ENCODE peak calls at places on chromosomes 7 and 10, in five cellular contexts. M, A, Y, S and O are unnamed samples.
A peak's percentile ranks its signal among the peaks of the same experiment; 100 is the strongest.

GRCh38 chr7:14973712-14974428 is 71.3 kb upstream of the DGKB start:
- DNase-seq in M (no peak), A (no peak), Y (no peak), S (no peak), O (no peak)

GRCh38 chr10:29356931-29357330 is 68.1 kb downstream of the LYZL1 start:
- DNase-seq in M (no peak), A (no peak), Y (no peak), S (no peak), O (no peak)

GRCh38 chr10:119268871-119269506 is 61.6 kb downstream of the GRK5 start:
- DNase-seq in M (no peak), A (no peak), Y (peak; percentile 45), S (no peak), O (no peak)

GRCh38 chr7:93941956-93942355 is 20.4 kb downstream of the GNG11 start:
- DNase-seq in M (no peak), A (no peak), Y (peak; percentile 73), S (no peak), O (no peak)

GRCh38 chr7:42348627-42349026 is 111.6 kb upstream of the GLI3 start:
- DNase-seq in M (no peak), A (no peak), Y (no peak), S (no peak), O (no peak)

GRCh38 chr7:137682596-137682995 is 164.2 kb downstream of the DGKI start:
- DNase-seq in M (no peak), A (no peak), Y (peak; percentile 88), S (no peak), O (no peak)

GRCh38 chr10:47451275-47451997 is 32.5 kb downstream of the ANXA8 start:
- DNase-seq in M (no peak), A (peak; percentile 47), Y (no peak), S (no peak), O (no peak)

GRCh38 chr10:93368210-93368609 is 113.9 kb downstream of the MYOF start:
- DNase-seq in M (no peak), A (no peak), Y (no peak), S (no peak), O (no peak)

GRCh38 chr10:73117976-73118743 is 7.9 kb downstream of the NUDT13 start:
- DNase-seq in M (no peak), A (no peak), Y (peak; percentile 67), S (no peak), O (no peak)

GRCh38 chr7:140403878-140404564 is at the start of gene RAB19:
- DNase-seq in M (no peak), A (no peak), Y (no peak), S (peak; percentile 83), O (no peak)

GRCh38 chr10:5043716-5044115 is 40.1 kb upstream of the AKR1C2 start:
- DNase-seq in M (no peak), A (no peak), Y (no peak), S (peak; percentile 87), O (peak; percentile 54)

GRCh38 chr10:28627102-28627501 is 50.2 kb upstream of the BAMBI start:
- DNase-seq in M (no peak), A (no peak), Y (no peak), S (no peak), O (no peak)

GRCh38 chr7:103632005-103632639 is 186.1 kb upstream of the SLC26A5 start:
- DNase-seq in M (no peak), A (no peak), Y (no peak), S (no peak), O (no peak)

GRCh38 chr10:64071218-64071617 is 550.0 kb downstream of the REEP3 start:
- DNase-seq in M (no peak), A (no peak), Y (no peak), S (no peak), O (no peak)

GRCh38 chr10:78914502-78915330 is 154.1 kb upstream of the ZMIZ1 start:
- DNase-seq in M (peak; percentile 27), A (no peak), Y (no peak), S (peak; percentile 51), O (no peak)

GRCh38 chr7:84675633-84676034 is 481.0 kb upstream of the SEMA3A start:
- DNase-seq in M (no peak), A (no peak), Y (no peak), S (no peak), O (no peak)

GRCh38 chr10:33365871-33366411 is 31.5 kb upstream of the NRP1 start:
- DNase-seq in M (no peak), A (no peak), Y (peak; percentile 98), S (peak; percentile 28), O (no peak)

GRCh38 chr10:91289295-91289694 is 68.8 kb downstream of the PCGF5 start:
- DNase-seq in M (no peak), A (no peak), Y (no peak), S (no peak), O (no peak)

GRCh38 chr10:93445097-93445960 is 36.8 kb downstream of the MYOF start:
- DNase-seq in M (peak; percentile 90), A (peak; percentile 86), Y (peak; percentile 98), S (peak; percentile 100), O (peak; percentile 85)

GRCh38 chr10:69119896-69120295 is 4.1 kb upstream of the VPS26A start:
- DNase-seq in M (no peak), A (no peak), Y (no peak), S (no peak), O (no peak)

GRCh38 chr10:6918305-6918704 is 338.2 kb upstream of the PRKCQ start:
- DNase-seq in M (no peak), A (no peak), Y (no peak), S (peak; percentile 34), O (no peak)

GRCh38 chr10:94992811-94993210 is 54.4 kb downstream of the CYP2C9 start:
- DNase-seq in M (peak; percentile 12), A (no peak), Y (no peak), S (no peak), O (no peak)

GRCh38 chr10:59809644-59809974 is 56.4 kb upstream of the MRLN start:
- DNase-seq in M (no peak), A (no peak), Y (no peak), S (no peak), O (no peak)

GRCh38 chr7:135672560-135673359 is 10.4 kb downstream of the STMP1 start:
- DNase-seq in M (no peak), A (no peak), Y (peak; percentile 84), S (peak; percentile 21), O (no peak)

GRCh38 chr7:100865372-100865911 is 1.7 kb upstream of the TRIP6 start:
- DNase-seq in M (no peak), A (peak; percentile 56), Y (peak; percentile 45), S (no peak), O (peak; percentile 41)

GRCh38 chr10:15571570-15571969 is 148.2 kb downstream of the ITGA8 start:
- DNase-seq in M (peak; percentile 28), A (peak; percentile 68), Y (peak; percentile 55), S (peak; percentile 17), O (no peak)

GRCh38 chr10:29955308-29955935 is 104.0 kb downstream of the JCAD start:
- DNase-seq in M (no peak), A (no peak), Y (peak; percentile 51), S (no peak), O (no peak)

GRCh38 chr7:22853674-22854157 is 31.1 kb upstream of the TOMM7 start:
- DNase-seq in M (peak; percentile 25), A (no peak), Y (no peak), S (peak; percentile 10), O (peak; percentile 41)

GRCh38 chr10:3452683-3453388 is 280.3 kb upstream of the PITRM1 start:
- DNase-seq in M (no peak), A (no peak), Y (peak; percentile 90), S (no peak), O (no peak)

GRCh38 chr10:3451516-3452185 is 279.1 kb upstream of the PITRM1 start:
- DNase-seq in M (no peak), A (no peak), Y (no peak), S (no peak), O (no peak)

GRCh38 chr10:3455385-3456334 is 283.1 kb upstream of the PITRM1 start:
- DNase-seq in M (no peak), A (no peak), Y (peak; percentile 19), S (no peak), O (no peak)

DNA sequence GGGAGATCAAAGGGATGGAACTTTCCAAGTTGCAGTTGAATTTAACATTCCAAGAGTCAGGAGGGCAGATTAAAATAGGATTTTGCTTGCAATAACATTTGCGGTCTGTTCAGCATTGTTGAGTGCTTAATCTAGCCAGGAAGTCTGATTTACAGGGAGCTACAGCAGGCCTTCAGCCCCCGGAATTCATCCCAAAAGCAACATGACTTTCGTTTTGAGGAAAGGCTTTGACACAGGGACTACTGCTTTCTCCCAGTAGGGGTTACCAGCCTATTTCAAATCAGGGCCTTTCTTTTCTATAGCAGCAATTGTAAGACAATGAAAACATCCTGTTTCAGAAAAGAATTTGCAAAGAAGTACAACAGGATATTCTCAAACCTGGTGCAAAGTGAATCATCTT is 279.7 kb upstream of the PITRM1 start:
- DNase-seq in M (no peak), A (no peak), Y (peak; percentile 97), S (no peak), O (no peak)
- TF ChIP-seq CTCF in M (peak; percentile 57), A (peak; percentile 52), Y (peak; percentile 68), S (no peak), O (no peak)

GRCh38 chr7:5615190-5616070 is 166.0 kb downstream of the RNF216 start:
- DNase-seq in M (no peak), A (no peak), Y (no peak), S (no peak), O (no peak)

GRCh38 chr7:5610500-5611186 is 170.8 kb downstream of the RNF216 start:
- DNase-seq in M (no peak), A (no peak), Y (no peak), S (no peak), O (no peak)

GRCh38 chr7:5612695-5613094 is 168.8 kb downstream of the RNF216 start:
- DNase-seq in M (no peak), A (no peak), Y (no peak), S (no peak), O (no peak)

GRCh38 chr7:5613607-5614006 is 167.9 kb downstream of the RNF216 start:
- DNase-seq in M (no peak), A (no peak), Y (no peak), S (no peak), O (no peak)

GRCh38 chr7:5614579-5614978 is 166.9 kb downstream of the RNF216 start:
- DNase-seq in M (no peak), A (no peak), Y (no peak), S (no peak), O (no peak)
- TF ChIP-seq POLR2A in M (no peak), A (no peak), Y (no peak), S (no peak), O (no peak)

DNA sequence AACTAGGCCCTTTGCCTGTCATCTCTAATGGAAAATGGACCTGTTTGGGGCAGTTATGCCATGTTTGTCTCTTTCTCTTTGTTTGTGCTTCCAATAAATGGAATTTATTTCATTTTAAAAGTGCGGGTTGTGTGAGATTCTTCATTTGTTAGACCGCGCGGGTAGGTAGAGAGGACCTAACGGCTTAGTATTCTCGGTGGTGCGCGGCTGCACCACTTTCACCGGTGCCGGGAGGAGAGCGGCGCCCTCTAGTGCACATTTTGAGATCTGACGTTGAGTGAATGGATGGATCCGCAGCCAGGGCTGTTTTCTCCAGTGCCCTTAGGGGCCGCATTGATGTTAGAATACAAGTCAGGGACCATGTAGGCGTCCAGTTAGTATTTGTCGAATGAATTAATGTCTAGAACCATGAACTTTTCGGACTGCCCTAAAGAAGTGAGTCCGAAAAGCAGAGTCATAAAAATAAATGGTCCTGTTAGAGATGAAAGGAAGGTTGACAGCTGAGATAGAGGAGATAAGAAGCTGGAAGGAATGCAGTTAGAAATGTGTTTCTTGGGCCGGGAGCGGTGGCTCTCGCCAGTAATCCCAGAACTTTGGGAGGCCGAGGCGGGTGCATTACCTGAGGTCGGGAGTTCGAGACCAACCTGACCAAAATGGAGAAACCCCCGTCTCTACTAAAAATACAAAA is 29.3 kb upstream of the GIMAP8 start:
- DNase-seq in M (peak; percentile 69), A (peak; percentile 87), Y (peak; percentile 58), S (peak; percentile 85), O (peak; percentile 96)
- H3K4me3 ChIP-seq in M (no peak overlapping the region), A (no peak overlapping the region), Y (no peak overlapping the region), S (no peak overlapping the region), O (no peak overlapping the region)

GRCh38 chr7:73738612-73739386 is at the start of gene ABHD11:
- DNase-seq in M (peak; percentile 98), A (peak; percentile 99), Y (peak; percentile 93), S (peak; percentile 98), O (peak; percentile 100)
- TF ChIP-seq CTCF in M (no peak), A (no peak), Y (no peak), S (no peak), O (no peak)